ENCODE peak calls at places on chromosomes 6 and 20, in nine cellular contexts. K is kidney tubule cell; N is mucosa of gallbladder; D is NCI-H2081; O is activated gamma-delta T cell treated with anti-CD3 and anti-CD28 coated beads, Interleukin-2, amount 50 U/mL, for 16 hours; Y is HT1080; S is endothelial cell; Z is renal cortical epithelial cell; E is stimulated activated naive CD8-positive, alpha-beta T cell treated with anti-CD3 and anti-CD28 coated beads, Interleukin-15, Interleukin-2, amounts not matched to agents 100 U/mL and 50 U/mL, for 24 hours. L is an unnamed sample.

GRCh38 chr6:158303210-158303731 is 9.0 kb upstream of the TULP4 start:
- DNase-seq in E (no peak), Z (no peak), O (no peak), N (no peak), S (no peak), K (no peak), D (no peak), Y (no peak), L (no peak)

GRCh38 chr6:26554669-26555504 is 16.7 kb downstream of the HMGN4 start:
- DNase-seq in D (peak), S (peak), Y (peak), N (no peak), O (no peak), K (peak), E (peak), Z (peak), L (peak)

GRCh38 chr6:105810105-105810921 is 275.8 kb upstream of the PRDM1 start:
- DNase-seq in S (no peak), E (peak), K (peak), Y (peak), O (peak), N (no peak), Z (peak), D (no peak), L (peak)

GRCh38 chr6:50699086-50699886 is 14.0 kb upstream of the TFAP2D start:
- DNase-seq in Z (no peak), N (no peak), O (no peak), S (no peak), Y (no peak), E (no peak), D (no peak), K (no peak), L (no peak)

GRCh38 chr6:160790028-160790792 is 88.2 kb downstream of the PLG start:
- DNase-seq in Z (no peak), N (no peak), Y (no peak), K (peak), O (no peak), E (no peak), D (no peak), S (no peak), L (no peak)

GRCh38 chr6:157650801-157651200 is 172.2 kb upstream of the SNX9 start:
- DNase-seq in S (no peak), Y (no peak), Z (no peak), K (no peak), N (no peak), O (no peak), D (no peak), E (no peak), L (no peak)

GRCh38 chr6:93940381-93940780 is 521.0 kb upstream of the EPHA7 start:
- DNase-seq in K (no peak), Z (no peak), D (no peak), E (no peak), O (no peak), N (no peak), Y (no peak), S (no peak), L (no peak)

GRCh38 chr6:52995913-52996685 is 1.0 kb upstream of the GSTA4 start:
- DNase-seq in Y (peak), E (peak), O (peak), N (peak), Z (peak), S (peak), D (peak), K (peak), L (no peak)

GRCh38 chr6:32192608-32193039 is at the start of gene GPSM3:
- DNase-seq in K (no peak), O (no peak), N (no peak), Y (peak), D (no peak), S (peak), Z (no peak), E (peak), L (peak)

GRCh38 chr20:5191829-5192569 is 65.2 kb downstream of the CDS2 start:
- DNase-seq in N (peak), S (peak), O (peak), Z (peak), K (peak), D (peak), E (no peak), Y (peak), L (peak)

GRCh38 chr20:52419205-52419604 is 227.6 kb upstream of the ZFP64 start:
- DNase-seq in K (no peak), Y (no peak), E (no peak), S (no peak), Z (no peak), D (no peak), O (no peak), N (no peak), L (no peak)

GRCh38 chr6:54102239-54102638 is 9.0 kb upstream of the MLIP start:
- DNase-seq in O (no peak), S (no peak), E (no peak), Y (no peak), Z (no peak), K (no peak), D (no peak), N (no peak), L (no peak)

GRCh38 chr6:24680582-24680981 is 13.7 kb downstream of the ACOT13 start:
- DNase-seq in E (no peak), Z (no peak), K (no peak), O (no peak), S (no peak), Y (no peak), D (no peak), N (no peak), L (no peak)

GRCh38 chr6:72035483-72035882 is 149.1 kb downstream of the RIMS1 start:
- DNase-seq in Y (no peak), Z (peak), K (peak), N (no peak), D (no peak), S (no peak), O (no peak), E (no peak), L (no peak)